ENCODE peak calls at places on chromosomes 3 and 15, in ten cellular contexts. Y is NCI-H2081 treated with DMSO at 0.1 percent for 48 hours; M is heart left ventricle; U is amniotic stem cell; Z is T follicular helper cell; J is psoas muscle; N is activated T-cell treated with anti-CD3 and anti-CD28 coated beads, Interleukin-2, amount 50 U/mL, for 24 hours; B is NCI-H1092; W is activated CD8-positive, alpha-beta memory T cell treated with anti-CD3 and anti-CD28 coated beads for 48 hours; C is stimulated activated CD4-positive, alpha-beta T cell treated with anti-CD3 and anti-CD28 coated beads, Interleukin-2, amount 100 ng/mL, for 24 hours. V is an unnamed sample.

GRCh38 chr15:53520867-53521525 is 238.5 kb downstream of the WDR72 start:
- DNase-seq in M (no peak), C (no peak), N (no peak), B (no peak), J (no peak), U (no peak), Z (no peak), W (no peak), Y (no peak), V (no peak)

GRCh38 chr3:46852329-46852720 is 10.9 kb downstream of the MYL3 start:
- DNase-seq in W (no peak), B (no peak), Z (no peak), U (no peak), Y (no peak), C (no peak), J (peak), N (peak), M (no peak), V (no peak)

GRCh38 chr15:96626936-96627577 is 296.6 kb downstream of the NR2F2 start:
- DNase-seq in C (no peak), B (no peak), J (no peak), N (no peak), M (no peak), Y (no peak), Z (no peak), W (no peak), U (no peak), V (no peak)

GRCh38 chr15:96209285-96209735 is 121.2 kb upstream of the NR2F2 start:
- DNase-seq in W (no peak), B (no peak), J (no peak), Y (no peak), N (no peak), Z (no peak), C (no peak), M (no peak), U (no peak), V (no peak)

GRCh38 chr3:5022187-5022965 is 43.1 kb downstream of the BHLHE40 start:
- DNase-seq in N (no peak), C (no peak), B (no peak), Z (no peak), M (no peak), W (no peak), J (no peak), Y (no peak), U (no peak), V (no peak)

GRCh38 chr3:41129731-41130130 is 69.6 kb upstream of the CTNNB1 start:
- DNase-seq in U (no peak), N (no peak), Y (no peak), W (no peak), C (no peak), M (no peak), Z (no peak), B (no peak), J (no peak), V (no peak)

GRCh38 chr3:24048843-24049242 is 103.8 kb downstream of the NR1D2 start:
- DNase-seq in Y (no peak), C (no peak), N (no peak), M (no peak), Z (no peak), B (no peak), J (no peak), U (no peak), W (no peak), V (no peak)

GRCh38 chr15:64111679-64112050 is 15.9 kb downstream of the SNX1 start:
- DNase-seq in B (no peak), M (no peak), C (no peak), U (no peak), Y (no peak), J (no peak), W (no peak), Z (no peak), N (no peak), V (no peak)

GRCh38 chr3:138921316-138922292 is 25.3 kb downstream of the FOXL2 start:
- DNase-seq in Z (no peak), Y (no peak), M (no peak), N (no peak), J (no peak), C (no peak), U (peak), W (no peak), B (no peak), V (no peak)

GRCh38 chr3:153830552-153830951 is 290.6 kb upstream of the ARHGEF26 start:
- DNase-seq in Z (no peak), M (no peak), N (no peak), W (no peak), U (no peak), B (no peak), Y (no peak), J (no peak), C (no peak), V (no peak)

GRCh38 chr15:29129903-29130302 is 139.7 kb downstream of the NSMCE3 start:
- DNase-seq in Y (no peak), W (no peak), J (no peak), B (no peak), M (no peak), C (no peak), N (no peak), Z (no peak), U (no peak), V (no peak)

GRCh38 chr3:95899494-95899893 is 914.9 kb upstream of the EPHA6 start:
- DNase-seq in U (no peak), C (no peak), B (no peak), N (no peak), J (no peak), Y (no peak), Z (no peak), M (no peak), W (no peak), V (no peak)

GRCh38 chr3:126782554-126782953 is 78.5 kb downstream of the CHCHD6 start:
- DNase-seq in Y (no peak), C (no peak), J (no peak), M (no peak), U (peak), N (no peak), Z (no peak), B (no peak), W (no peak), V (no peak)

GRCh38 chr3:134874737-134875413 is 79.8 kb downstream of the EPHB1 start:
- DNase-seq in Y (no peak), C (no peak), M (no peak), N (no peak), U (no peak), J (no peak), Z (no peak), W (no peak), B (peak), V (no peak)

GRCh38 chr3:179528786-179529185 is 33.9 kb upstream of the ACTL6A start:
- DNase-seq in J (no peak), M (no peak), U (no peak), C (no peak), N (no peak), Z (no peak), Y (no peak), W (no peak), B (no peak), V (no peak)

GRCh38 chr15:63075072-63075995 is 32.8 kb downstream of the TPM1 start:
- DNase-seq in Y (no peak), U (no peak), Z (no peak), M (no peak), N (no peak), W (no peak), C (no peak), B (no peak), J (no peak), V (no peak)

GRCh38 chr3:11544413-11545181 is 99.1 kb downstream of the VGLL4 start:
- DNase-seq in Z (no peak), J (peak), C (no peak), Y (no peak), U (no peak), B (no peak), W (no peak), N (no peak), M (peak), V (no peak)

GRCh38 chr15:66729339-66729951 is 27.4 kb downstream of the SMAD6 start:
- DNase-seq in M (no peak), B (no peak), C (no peak), W (no peak), Z (no peak), Y (no peak), J (no peak), N (no peak), U (no peak), V (no peak)

GRCh38 chr3:172317984-172318383 is 130.3 kb downstream of the GHSR start:
- DNase-seq in B (no peak), Z (no peak), Y (no peak), N (no peak), U (peak), C (no peak), W (no peak), J (peak), M (peak), V (no peak)

GRCh38 chr3:187519428-187519890 is 150.7 kb downstream of the SST start:
- DNase-seq in U (peak), Y (no peak), B (no peak), W (no peak), Z (no peak), C (no peak), M (no peak), J (no peak), N (no peak), V (no peak)

GRCh38 chr3:133023301-133023830 is 14.8 kb upstream of the TMEM108 start:
- DNase-seq in J (no peak), Y (no peak), N (no peak), Z (no peak), U (no peak), M (no peak), C (no peak), W (no peak), B (no peak), V (no peak)

GRCh38 chr15:39589815-39590644 is 9.2 kb downstream of the THBS1 start:
- DNase-seq in J (no peak), U (no peak), Y (no peak), B (no peak), C (no peak), M (no peak), Z (no peak), N (no peak), W (no peak), V (no peak)

GRCh38 chr15:101637549-101638318 is 14.4 kb downstream of the TM2D3 start:
- DNase-seq in U (no peak), W (no peak), B (no peak), Y (no peak), M (no peak), J (no peak), C (no peak), Z (no peak), N (no peak), V (no peak)

GRCh38 chr3:52052831-52053306 is 3.5 kb downstream of the DUSP7 start:
- DNase-seq in M (peak), U (peak), J (peak), W (no peak), N (peak), Y (no peak), C (peak), B (no peak), Z (no peak), V (no peak)

GRCh38 chr3:141425523-141426233 is 57.4 kb downstream of the ZBTB38 start:
- DNase-seq in W (no peak), Z (no peak), B (no peak), U (no peak), N (no peak), C (no peak), J (no peak), M (no peak), Y (no peak), V (no peak)

GRCh38 chr3:184910664-184911063 is 98.7 kb downstream of the VPS8 start:
- DNase-seq in B (no peak), Z (no peak), Y (no peak), J (no peak), M (no peak), U (no peak), W (no peak), C (no peak), N (no peak), V (no peak)

GRCh38 chr3:150253622-150254021 is 154.5 kb upstream of the TSC22D2 start:
- DNase-seq in M (no peak), C (no peak), W (no peak), J (no peak), Z (no peak), N (no peak), Y (no peak), U (no peak), B (peak), V (no peak)

GRCh38 chr3:140950154-140950553 is 8.5 kb downstream of the SLC25A36 start:
- DNase-seq in B (no peak), Y (no peak), W (no peak), N (no peak), C (no peak), Z (no peak), M (no peak), U (no peak), J (no peak), V (no peak)

GRCh38 chr3:143811602-143812001 is 36.7 kb downstream of the SLC9A9 start:
- DNase-seq in U (no peak), M (peak), Z (no peak), C (no peak), N (no peak), B (no peak), Y (no peak), J (peak), W (no peak), V (no peak)

GRCh38 chr3:169575381-169575780 is 88.1 kb downstream of the MECOM start:
- DNase-seq in Z (no peak), Y (no peak), J (no peak), M (no peak), W (no peak), B (peak), N (no peak), C (no peak), U (no peak), V (peak)

GRCh38 chr15:64773606-64774555 is 1.5 kb downstream of the RBPMS2 start:
- DNase-seq in W (no peak), Z (no peak), Y (no peak), J (no peak), B (no peak), C (no peak), M (no peak), N (no peak), U (no peak), V (no peak)

V was measured in NCI-H1436 treated with DMSO at 0.1 percent for 48 hours.